ENCODE peak calls at places on chromosomes 13 and 19, in seven cellular contexts. One of them, this sample, is unnamed.
A peak's percentile ranks its signal among the peaks of the same experiment; 100 is the strongest.

GRCh38 chr19:1259206-1259872 is 9.8 kb upstream of the CIRBP start:
- DNase-seq in stimulated activated CD4-positive, alpha-beta T cell treated with anti-CD3 and anti-CD28 coated beads, Interleukin-4, amount 100 ng/mL, for 4 hours: peak; percentile 62
- DNase-seq in kidney: peak; percentile 95
- DNase-seq in psoas muscle: peak; percentile 78
- DNase-seq in B cell: peak; percentile 73
- DNase-seq in foreskin fibroblast: no peak
- DNase-seq in mucosa of gallbladder: no peak
- DNase-seq in this sample: peak; percentile 75

GRCh38 chr19:17121736-17122293 is 46.2 kb downstream of the MYO9B start:
- DNase-seq in psoas muscle: no peak
- DNase-seq in foreskin fibroblast: no peak
- DNase-seq in mucosa of gallbladder: no peak
- DNase-seq in B cell: no peak
- DNase-seq in stimulated activated CD4-positive, alpha-beta T cell treated with anti-CD3 and anti-CD28 coated beads, Interleukin-4, amount 100 ng/mL, for 4 hours: no peak
- DNase-seq in kidney: no peak
- DNase-seq in this sample: no peak

GRCh38 chr13:73522937-73523336 is 464.1 kb downstream of the KLF5 start:
- DNase-seq in kidney: no peak
- DNase-seq in stimulated activated CD4-positive, alpha-beta T cell treated with anti-CD3 and anti-CD28 coated beads, Interleukin-4, amount 100 ng/mL, for 4 hours: no peak
- DNase-seq in foreskin fibroblast: no peak
- DNase-seq in psoas muscle: no peak
- DNase-seq in mucosa of gallbladder: no peak
- DNase-seq in B cell: no peak
- DNase-seq in this sample: no peak

GRCh38 chr13:38401276-38401675 is 51.6 kb downstream of the UFM1 start:
- DNase-seq in foreskin fibroblast: no peak
- DNase-seq in kidney: no peak
- DNase-seq in mucosa of gallbladder: no peak
- DNase-seq in stimulated activated CD4-positive, alpha-beta T cell treated with anti-CD3 and anti-CD28 coated beads, Interleukin-4, amount 100 ng/mL, for 4 hours: no peak
- DNase-seq in B cell: no peak
- DNase-seq in psoas muscle: no peak
- DNase-seq in this sample: no peak

GRCh38 chr13:40080676-40081075 is 425.2 kb downstream of the COG6 start:
- DNase-seq in mucosa of gallbladder: no peak
- DNase-seq in stimulated activated CD4-positive, alpha-beta T cell treated with anti-CD3 and anti-CD28 coated beads, Interleukin-4, amount 100 ng/mL, for 4 hours: no peak
- DNase-seq in foreskin fibroblast: no peak
- DNase-seq in psoas muscle: no peak
- DNase-seq in B cell: no peak
- DNase-seq in kidney: no peak
- DNase-seq in this sample: no peak

GRCh38 chr19:33689138-33689746 is 67.5 kb downstream of the CHST8 start:
- DNase-seq in B cell: no peak
- DNase-seq in kidney: peak; percentile 43
- DNase-seq in mucosa of gallbladder: no peak
- DNase-seq in foreskin fibroblast: no peak
- DNase-seq in psoas muscle: no peak
- DNase-seq in stimulated activated CD4-positive, alpha-beta T cell treated with anti-CD3 and anti-CD28 coated beads, Interleukin-4, amount 100 ng/mL, for 4 hours: no peak
- DNase-seq in this sample: no peak

GRCh38 chr19:29524912-29525870 is 603 bp upstream of the VSTM2B start:
- DNase-seq in mucosa of gallbladder: no peak
- DNase-seq in stimulated activated CD4-positive, alpha-beta T cell treated with anti-CD3 and anti-CD28 coated beads, Interleukin-4, amount 100 ng/mL, for 4 hours: no peak
- DNase-seq in B cell: no peak
- DNase-seq in foreskin fibroblast: no peak
- DNase-seq in psoas muscle: no peak
- DNase-seq in kidney: peak; percentile 62
- DNase-seq in this sample: no peak

GRCh38 chr19:4456843-4457653 is 546 bp downstream of the UBXN6 start:
- DNase-seq in kidney: peak; percentile 87
- DNase-seq in mucosa of gallbladder: no peak
- DNase-seq in psoas muscle: peak; percentile 66
- DNase-seq in B cell: peak; percentile 49
- DNase-seq in foreskin fibroblast: peak; percentile 45
- DNase-seq in stimulated activated CD4-positive, alpha-beta T cell treated with anti-CD3 and anti-CD28 coated beads, Interleukin-4, amount 100 ng/mL, for 4 hours: peak; percentile 46
- DNase-seq in this sample: no peak

This sample was measured in pancreas.